ENCODE peak calls at places on chromosomes 5 and 9, in ten cellular contexts. K, U, O, B, A, P, L, R, C and N are unnamed samples.

GRCh38 chr5:180555168-180555921 is 36.0 kb downstream of the SCGB3A1 start:
- DNase-seq in K (no peak), U (no peak), O (no peak), B (peak; percentile 59), A (no peak), P (no peak), L (no peak), R (no peak), C (no peak), N (no peak)

GRCh38 chr5:28557114-28557513 is 1518.7 kb upstream of the CDH9 start:
- DNase-seq in K (no peak), U (no peak), O (no peak), B (no peak), A (no peak), P (no peak), L (no peak), R (no peak), C (no peak), N (no peak)

GRCh38 chr5:138755084-138755748 is 2.0 kb downstream of the CTNNA1 start:
- DNase-seq in K (no peak), U (no peak), O (no peak), B (no peak), A (no peak), P (no peak), L (no peak), R (no peak), C (no peak), N (no peak)

GRCh38 chr5:54646285-54647101 is 128.9 kb downstream of the SNX18 start:
- DNase-seq in K (peak; percentile 64), U (peak; percentile 62), O (peak; percentile 53), B (peak; percentile 18), A (peak; percentile 94), P (peak; percentile 74), L (no peak), R (peak; percentile 42), C (peak; percentile 6), N (no peak)

GRCh38 chr9:19699757-19700156 is 89.1 kb downstream of the SLC24A2 start:
- DNase-seq in K (no peak), U (no peak), O (no peak), B (no peak), A (no peak), P (no peak), L (no peak), R (no peak), C (no peak), N (no peak)

GRCh38 chr5:17190799-17191391 is 26.5 kb upstream of the BASP1 start:
- DNase-seq in K (no peak), U (no peak), O (no peak), B (peak; percentile 60), A (no peak), P (no peak), L (no peak), R (no peak), C (no peak), N (no peak)

GRCh38 chr9:22214021-22214420 is 204.9 kb upstream of the CDKN2B start:
- DNase-seq in K (no peak), U (no peak), O (no peak), B (peak; percentile 16), A (no peak), P (no peak), L (no peak), R (no peak), C (no peak), N (peak; percentile 48)

GRCh38 chr9:113616116-113616515 is 152.6 kb downstream of the RGS3 start:
- DNase-seq in K (no peak), U (no peak), O (no peak), B (no peak), A (no peak), P (no peak), L (no peak), R (no peak), C (no peak), N (no peak)

GRCh38 chr5:115532517-115532916 is 12.1 kb downstream of the FEM1C start:
- DNase-seq in K (no peak), U (no peak), O (no peak), B (no peak), A (no peak), P (no peak), L (no peak), R (no peak), C (no peak), N (no peak)

GRCh38 chr5:97495301-97495700 is 312.3 kb upstream of the RIOK2 start:
- DNase-seq in K (no peak), U (no peak), O (no peak), B (no peak), A (no peak), P (no peak), L (no peak), R (no peak), C (no peak), N (no peak)

GRCh38 chr5:128093368-128093767 is 9.8 kb downstream of the SLC12A2 start:
- DNase-seq in K (no peak), U (no peak), O (no peak), B (no peak), A (no peak), P (no peak), L (no peak), R (no peak), C (no peak), N (no peak)

GRCh38 chr5:63121471-63121870 is 542.9 kb downstream of the LRRC70 start:
- DNase-seq in K (no peak), U (no peak), O (no peak), B (no peak), A (no peak), P (no peak), L (no peak), R (no peak), C (no peak), N (no peak)

GRCh38 chr5:154972476-154973080 is 31.7 kb downstream of the MRPL22 start:
- DNase-seq in K (no peak), U (peak; percentile 53), O (no peak), B (peak; percentile 45), A (peak; percentile 35), P (no peak), L (peak; percentile 45), R (no peak), C (no peak), N (peak; percentile 29)

GRCh38 chr5:130549884-130550552 is 615.0 kb downstream of the HINT1 start:
- DNase-seq in K (peak; percentile 29), U (no peak), O (no peak), B (no peak), A (no peak), P (no peak), L (no peak), R (no peak), C (no peak), N (peak; percentile 70)

GRCh38 chr9:73199886-73200285 is 48.2 kb downstream of the ANXA1 start:
- DNase-seq in K (no peak), U (no peak), O (no peak), B (no peak), A (no peak), P (no peak), L (peak; percentile 17), R (no peak), C (no peak), N (no peak)

GRCh38 chr9:125189011-125189360 is 617 bp downstream of the PPP6C start:
- DNase-seq in K (no peak), U (peak; percentile 23), O (peak; percentile 26), B (no peak), A (peak; percentile 35), P (peak; percentile 23), L (peak; percentile 23), R (peak; percentile 25), C (no peak), N (no peak)

GRCh38 chr9:92795000-92795399 is 30.4 kb upstream of the BICD2 start:
- DNase-seq in K (no peak), U (no peak), O (no peak), B (no peak), A (no peak), P (no peak), L (no peak), R (no peak), C (no peak), N (no peak)

GRCh38 chr5:139130217-139130616 is 68.0 kb downstream of the SIL1 start:
- DNase-seq in K (no peak), U (no peak), O (no peak), B (no peak), A (no peak), P (no peak), L (no peak), R (no peak), C (no peak), N (no peak)

GRCh38 chr5:175797521-175798038 is 73.8 kb upstream of the CPLX2 start:
- DNase-seq in K (no peak), U (no peak), O (no peak), B (no peak), A (no peak), P (no peak), L (peak; percentile 17), R (no peak), C (no peak), N (no peak)

GRCh38 chr5:116044073-116044472 is 11.8 kb downstream of the ARL14EPL start:
- DNase-seq in K (no peak), U (no peak), O (no peak), B (no peak), A (no peak), P (no peak), L (no peak), R (no peak), C (no peak), N (no peak)

GRCh38 chr9:96381696-96382095 is 1.8 kb downstream of the SLC35D2 start:
- DNase-seq in K (no peak), U (no peak), O (no peak), B (no peak), A (no peak), P (no peak), L (no peak), R (no peak), C (no peak), N (no peak)

GRCh38 chr5:55577353-55578060 is 42.7 kb upstream of the PLPP1 start:
- DNase-seq in K (no peak), U (peak; percentile 54), O (no peak), B (no peak), A (no peak), P (no peak), L (no peak), R (no peak), C (no peak), N (peak; percentile 66)

GRCh38 chr9:35862328-35862727 is 7.9 kb downstream of the OR13J1 start:
- DNase-seq in K (no peak), U (no peak), O (no peak), B (no peak), A (no peak), P (no peak), L (no peak), R (no peak), C (no peak), N (no peak)

GRCh38 chr5:32170303-32171170 is 3.6 kb downstream of the GOLPH3 start:
- DNase-seq in K (no peak), U (peak; percentile 59), O (no peak), B (peak; percentile 83), A (no peak), P (no peak), L (no peak), R (no peak), C (no peak), N (no peak)

GRCh38 chr5:154349621-154350020 is 96.2 kb upstream of the SAP30L start:
- DNase-seq in K (no peak), U (no peak), O (no peak), B (no peak), A (no peak), P (no peak), L (no peak), R (no peak), C (no peak), N (no peak)

GRCh38 chr5:122871669-122872068 is 26.3 kb downstream of the SNX24 start:
- DNase-seq in K (no peak), U (peak; percentile 38), O (no peak), B (peak; percentile 41), A (no peak), P (no peak), L (no peak), R (no peak), C (no peak), N (no peak)